ENCODE peak calls at places on chromosome X, in six cellular contexts. B, L, X, E, Y and W are unnamed samples.

GRCh38 chrX:149760965-149761364 is 12.9 kb upstream of the HSFX1 start:
- DNase-seq in X (no peak), B (no peak), Y (no peak), L (no peak), E (no peak), W (no peak)

GRCh38 chrX:86171366-86171765 is 23.1 kb downstream of the DACH2 start:
- DNase-seq in E (no peak), B (no peak), X (no peak), L (no peak), Y (no peak), W (no peak)

GRCh38 chrX:87376896-87377295 is 140.7 kb upstream of the KLHL4 start:
- DNase-seq in L (no peak), X (no peak), E (no peak), B (no peak), Y (no peak), W (no peak)

GRCh38 chrX:16479206-16479869 is 170.6 kb upstream of the S100G start:
- DNase-seq in L (no peak), X (peak; percentile 77), B (no peak), E (no peak), Y (no peak), W (no peak)

GRCh38 chrX:44042731-44043130 is 69.5 kb upstream of the NDP start:
- DNase-seq in X (peak; percentile 65), B (no peak), L (no peak), Y (no peak), E (no peak), W (no peak)

GRCh38 chrX:150954951-150955350 is 28.2 kb upstream of the HMGB3 start:
- DNase-seq in X (no peak), E (no peak), L (no peak), B (no peak), Y (no peak), W (no peak)

GRCh38 chrX:111168314-111168713 is 72.3 kb downstream of the PAK3 start:
- DNase-seq in E (no peak), Y (no peak), X (peak; percentile 10), B (no peak), L (no peak), W (no peak)

GRCh38 chrX:150038356-150038755 is 100.1 kb upstream of the EOLA2 start:
- DNase-seq in E (no peak), L (no peak), Y (no peak), X (no peak), B (no peak), W (no peak)

GRCh38 chrX:115889121-115889890 is 281.2 kb upstream of the AGTR2 start:
- DNase-seq in E (no peak), B (no peak), L (no peak), X (no peak), Y (no peak), W (no peak)

GRCh38 chrX:920234-920799 is 289.7 kb downstream of the SHOX start:
- DNase-seq in Y (no peak), E (no peak), X (peak; percentile 1), B (no peak), L (no peak), W (no peak)

GRCh38 chrX:123504047-123504446 is 228.8 kb downstream of the THOC2 start:
- DNase-seq in Y (no peak), L (no peak), E (no peak), X (peak; percentile 52), B (no peak), W (no peak)

GRCh38 chrX:52425710-52426245 is 57.0 kb downstream of the XAGE2 start:
- DNase-seq in B (no peak), X (peak; percentile 51), L (no peak), Y (no peak), E (no peak), W (no peak)

GRCh38 chrX:20906571-20906970 is 467.6 kb upstream of the CNKSR2 start:
- DNase-seq in L (no peak), E (no peak), X (peak; percentile 1), Y (no peak), B (no peak), W (no peak)

GRCh38 chrX:153646620-153647373 is at the start of gene DUSP9:
- DNase-seq in X (peak; percentile 21), Y (no peak), L (peak; percentile 36), B (no peak), E (no peak), W (peak; percentile 28)

GRCh38 chrX:124211312-124211942 is 121.0 kb upstream of the TEX13D start:
- DNase-seq in Y (no peak), X (no peak), B (no peak), L (no peak), E (peak; percentile 51), W (no peak)

GRCh38 chrX:48683411-48683982 is at the start of gene WAS:
- DNase-seq in L (no peak), Y (no peak), E (peak; percentile 46), X (no peak), B (no peak), W (no peak)

GRCh38 chrX:45322820-45323219 is 122.1 kb upstream of the DIPK2B start:
- DNase-seq in E (no peak), B (no peak), L (no peak), X (peak; percentile 52), Y (no peak), W (no peak)

GRCh38 chrX:24334473-24334872 is 20.6 kb upstream of the SUPT20HL2 start:
- DNase-seq in L (no peak), E (no peak), X (peak; percentile 74), B (no peak), Y (no peak), W (no peak)

GRCh38 chrX:39414290-39414847 is 613.1 kb downstream of the MID1IP1 start:
- DNase-seq in L (no peak), Y (no peak), E (no peak), B (no peak), X (no peak), W (no peak)

GRCh38 chrX:97563531-97564133 is 679.9 kb downstream of the RPA4 start:
- DNase-seq in Y (peak; percentile 16), E (peak; percentile 50), B (no peak), L (peak; percentile 31), X (peak; percentile 69), W (peak; percentile 20)

GRCh38 chrX:106955004-106955772 is 35.0 kb downstream of the CLDN2 start:
- DNase-seq in L (no peak), X (peak; percentile 44), E (no peak), Y (no peak), B (no peak), W (no peak)
- H3K4me3 ChIP-seq in L (no peak overlapping the region), X (no peak overlapping the region), E (no peak overlapping the region), Y (no peak overlapping the region), B (no peak overlapping the region), W (no peak overlapping the region)

GRCh38 chrX:3143043-3143799 is 102.0 kb downstream of the ARSF start:
- DNase-seq in X (no peak), Y (no peak), E (no peak), L (no peak), B (no peak), W (no peak)
- H3K4me3 ChIP-seq in X (no peak overlapping the region), Y (no peak overlapping the region), E (peak overlapping the region; percentile 49), L (no peak overlapping the region), B (no peak overlapping the region), W (no peak overlapping the region)

GRCh38 chrX:134338527-134338926 is 101.5 kb downstream of the CCDC160 start:
- DNase-seq in E (no peak), X (no peak), Y (no peak), L (no peak), B (no peak), W (no peak)
- H3K4me3 ChIP-seq in E (no peak overlapping the region), X (no peak overlapping the region), Y (no peak overlapping the region), L (no peak overlapping the region), B (no peak overlapping the region), W (no peak overlapping the region)

GRCh38 chrX:38069991-38070390 is 63.6 kb downstream of the SYTL5 start:
- DNase-seq in B (no peak), E (no peak), Y (no peak), L (no peak), X (no peak), W (no peak)

GRCh38 chrX:38061335-38061734 is 55.0 kb downstream of the SYTL5 start:
- DNase-seq in L (no peak), Y (no peak), X (peak; percentile 69), B (no peak), E (no peak), W (no peak)

GRCh38 chrX:38069273-38069672 is 62.9 kb downstream of the SYTL5 start:
- DNase-seq in B (no peak), L (no peak), X (no peak), E (no peak), Y (no peak), W (no peak)

DNA sequence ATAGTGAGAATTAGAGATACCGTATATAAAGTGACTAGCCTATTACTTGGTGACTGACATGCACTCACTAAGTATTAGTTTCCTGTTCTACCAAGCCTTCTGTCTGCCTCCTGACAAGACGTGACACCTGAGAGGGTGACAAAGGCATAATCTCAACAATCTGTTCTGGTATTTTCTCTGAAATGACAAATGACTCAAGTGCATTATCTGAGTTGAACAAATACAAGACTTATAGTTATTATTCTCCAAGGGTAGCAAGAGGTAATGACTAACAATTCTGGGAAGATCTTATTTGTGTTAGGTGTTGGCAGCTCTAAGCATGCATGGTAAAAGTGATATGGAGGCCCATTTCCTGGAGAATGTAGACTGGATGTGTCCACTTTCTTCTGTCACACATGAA is 60.6 kb downstream of the SYTL5 start:
- DNase-seq in E (no peak), B (no peak), Y (no peak), X (no peak), L (no peak), W (no peak)
- H3K4me3 ChIP-seq in E (no peak overlapping the region), B (no peak overlapping the region), Y (no peak overlapping the region), X (no peak overlapping the region), L (no peak overlapping the region), W (no peak overlapping the region)

GRCh38 chrX:134623293-134624045 is 34.8 kb downstream of the PLAC1 start:
- DNase-seq in B (no peak), E (no peak), X (peak; percentile 50), Y (no peak), L (no peak), W (no peak)

GRCh38 chrX:134624046-134624430 is 34.2 kb downstream of the PLAC1 start:
- DNase-seq in E (no peak), Y (no peak), X (peak; percentile 71), B (no peak), L (no peak), W (no peak)

GRCh38 chrX:134622813-134623185 is 35.5 kb downstream of the PLAC1 start:
- DNase-seq in Y (no peak), L (no peak), X (peak; percentile 67), B (no peak), E (no peak), W (no peak)

GRCh38 chrX:134619838-134620237 is 38.4 kb downstream of the PLAC1 start:
- DNase-seq in L (no peak), E (no peak), Y (no peak), B (no peak), X (no peak), W (no peak)

GRCh38 chrX:134622056-134622812 is 36.0 kb downstream of the PLAC1 start:
- DNase-seq in Y (no peak), X (peak; percentile 93), L (no peak), B (no peak), E (no peak), W (no peak)
- H3K4me3 ChIP-seq in Y (no peak overlapping the region), X (no peak overlapping the region), L (no peak overlapping the region), B (no peak overlapping the region), E (no peak overlapping the region), W (no peak overlapping the region)

DNA sequence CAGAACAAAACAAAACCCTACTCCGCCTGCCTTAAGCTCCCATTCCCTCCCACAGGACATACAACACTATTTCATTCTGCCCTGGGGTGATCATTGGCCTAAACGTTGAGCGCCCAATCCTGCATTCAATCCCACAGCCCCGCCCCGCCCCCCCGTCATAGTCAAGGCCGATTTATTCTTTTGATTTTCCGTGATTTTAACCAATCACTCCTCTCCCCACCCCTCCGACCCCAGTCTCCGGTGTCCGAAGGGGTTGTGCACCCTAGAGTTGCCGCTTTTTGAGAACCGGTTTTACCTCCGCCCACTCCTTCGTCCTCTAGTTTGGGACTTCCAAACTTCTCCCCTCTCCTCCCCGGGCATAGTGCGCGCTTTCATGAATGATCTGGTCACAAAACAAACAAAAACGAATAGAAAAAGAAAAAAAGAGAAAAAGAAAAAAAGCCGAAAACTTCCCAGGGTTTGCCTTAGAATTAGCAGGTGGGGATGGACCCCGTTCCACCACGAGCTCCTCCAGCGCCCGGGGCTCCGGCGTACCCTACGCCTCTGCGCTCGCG is 446 bp upstream of the UBE2A start:
- DNase-seq in E (no peak), X (peak; percentile 55), L (no peak), B (no peak), Y (peak; percentile 17), W (peak; percentile 36)
- H3K4me3 ChIP-seq in E (peak overlapping the region; percentile 72), X (peak overlapping the region; percentile 61), L (peak overlapping the region; percentile 74), B (peak overlapping the region; percentile 65), Y (peak overlapping the region; percentile 79), W (peak overlapping the region; percentile 84)